ENCODE peak calls at places on chromosomes 3 and 15, in four cellular contexts. T is pancreas, V is Daoy, S is mucosa of gallbladder. E is an unnamed sample.

GRCh38 chr3:186902154-186902553 is 28.2 kb upstream of the ST6GAL1 start:
- DNase-seq in S (no peak), T (no peak), V (peak), E (no peak)

GRCh38 chr15:71659730-71660067 is 150.7 kb upstream of the NR2E3 start:
- DNase-seq in T (no peak), S (no peak), V (no peak), E (no peak)

GRCh38 chr3:194305356-194306108 is 45.6 kb downstream of the CPN2 start:
- DNase-seq in V (no peak), T (no peak), S (no peak), E (no peak)

GRCh38 chr3:104832530-104832929 is 534.2 kb upstream of the ALCAM start:
- DNase-seq in S (no peak), T (no peak), V (no peak), E (no peak)

GRCh38 chr3:105356988-105357387 is 9.7 kb upstream of the ALCAM start:
- DNase-seq in S (no peak), V (no peak), T (no peak), E (no peak)

GRCh38 chr15:90871097-90871715 is 2.8 kb downstream of the FURIN start:
- DNase-seq in V (peak), S (no peak), T (peak), E (no peak)

GRCh38 chr3:174441588-174442316 is 417.4 kb upstream of the NAALADL2 start:
- DNase-seq in V (peak), T (no peak), S (no peak), E (no peak)

GRCh38 chr3:27344192-27344591 is 25.0 kb downstream of the NEK10 start:
- DNase-seq in T (no peak), V (no peak), S (no peak), E (no peak)

GRCh38 chr15:28021281-28022039 is 77.7 kb downstream of the OCA2 start:
- DNase-seq in T (peak), S (peak), V (peak), E (peak)

GRCh38 chr3:197516517-197516889 is 39.3 kb downstream of the BDH1 start:
- DNase-seq in T (no peak), V (peak), S (peak), E (peak)

GRCh38 chr3:191499307-191500125 is 38.6 kb downstream of the PYDC2 start:
- DNase-seq in S (peak), V (peak), T (peak), E (no peak)

E was measured in astrocyte of the cerebellum.